ENCODE peak calls at places on chromosomes 16 and 17, in eight cellular contexts. Q is PC-3, K is keratinocyte, Z is SK-N-SH, J is K562, V is neural progenitor cell, W is H9, B is H1. S is an unnamed sample. For H4K20me1, the result is how much of the 10 kb centered on the place peaks cover.

GRCh38 chr17:13601776-13602551 is at the start of gene HS3ST3A1:
- DNase-seq in Z (peak), V (peak), J (peak), K (no peak), W (peak), B (peak), Q (peak), S (peak)

GRCh38 chr16:69796285-69797118 is 34.4 kb downstream of the WWP2 start:
- DNase-seq in W (peak), K (peak), B (peak), Q (peak), V (peak), Z (peak), J (peak), S (peak)

GRCh38 chr16:89193021-89193575 is 7.2 kb downstream of the SLC22A31 start:
- DNase-seq in W (peak), Z (peak), B (peak), J (peak), Q (peak), V (peak), K (peak), S (peak)

GRCh38 chr17:37339321-37339720 is 36.5 kb upstream of the C17orf78 start:
- DNase-seq in Z (no peak), V (no peak), W (no peak), Q (no peak), B (no peak), K (no peak), J (no peak), S (no peak)

GRCh38 chr17:3800362-3801042 is 486 bp downstream of the ITGAE start:
- DNase-seq in V (no peak), B (no peak), Z (no peak), W (no peak), Q (no peak), K (no peak), J (no peak), S (no peak)

GRCh38 chr17:31452561-31453110 is 61.2 kb downstream of the RAB11FIP4 start:
- DNase-seq in K (no peak), J (no peak), Z (no peak), V (no peak), W (no peak), B (no peak), Q (no peak), S (no peak)

GRCh38 chr17:50447870-50448573 is 20.7 kb downstream of the CHAD start:
- DNase-seq in W (no peak), B (no peak), V (no peak), J (no peak), Q (peak), K (no peak), Z (no peak), S (no peak)

GRCh38 chr17:46264456-46265198 is 30.3 kb upstream of the LRRC37A start:
- DNase-seq in J (peak), B (no peak), V (no peak), Q (peak), W (peak), K (peak), Z (peak), S (peak)

GRCh38 chr16:10868562-10869469 is 8.2 kb upstream of the CIITA start:
- DNase-seq in V (no peak), B (no peak), W (no peak), Q (no peak), Z (no peak), K (no peak), J (no peak), S (no peak)

GRCh38 chr16:53457670-53458069 is 23.4 kb downstream of the RBL2 start:
- DNase-seq in W (no peak), J (no peak), Q (no peak), V (no peak), Z (no peak), K (no peak), B (no peak), S (no peak)

GRCh38 chr16:89727406-89728120 is 6.2 kb downstream of the ZNF276 start:
- DNase-seq in Q (no peak), K (no peak), B (no peak), W (no peak), V (peak), J (no peak), Z (no peak), S (no peak)

GRCh38 chr17:31877911-31878702 is 19.1 kb upstream of the COPRS start:
- DNase-seq in V (no peak), Q (no peak), B (no peak), J (no peak), W (no peak), Z (no peak), K (no peak), S (peak)

GRCh38 chr16:2076072-2076865 is 28.5 kb downstream of the TSC2 start:
- DNase-seq in J (no peak), Q (no peak), W (no peak), Z (no peak), V (no peak), K (no peak), B (no peak), S (no peak)

GRCh38 chr16:56450275-56450889 is 750 bp downstream of the NUDT21 start:
- DNase-seq in K (no peak), Q (no peak), B (no peak), V (peak), J (no peak), Z (peak), W (no peak), S (peak)

GRCh38 chr16:74252329-74252728 is 44.3 kb upstream of the PSMD7 start:
- DNase-seq in B (peak), Z (no peak), W (no peak), J (no peak), K (no peak), Q (no peak), V (no peak), S (no peak)

GRCh38 chr17:13957636-13958035 is 111.7 kb upstream of the COX10 start:
- DNase-seq in K (no peak), Q (peak), V (no peak), Z (no peak), W (no peak), J (no peak), B (no peak), S (peak)

GRCh38 chr16:56094231-56094630 is 97.1 kb upstream of the GNAO1 start:
- DNase-seq in J (no peak), Z (no peak), B (no peak), V (no peak), K (no peak), W (no peak), Q (no peak), S (no peak)

GRCh38 chr16:13032911-13033310 is 131.5 kb downstream of the SHISA9 start:
- DNase-seq in V (no peak), Z (no peak), K (no peak), Q (no peak), B (no peak), W (no peak), J (no peak), S (no peak)

GRCh38 chr16:49056546-49056945 is 225.1 kb downstream of the CBLN1 start:
- DNase-seq in W (no peak), K (no peak), Q (no peak), Z (no peak), B (no peak), V (no peak), J (no peak), S (no peak)

GRCh38 chr17:29177871-29178749 is 2.1 kb downstream of the MYO18A start:
- DNase-seq in V (no peak), J (peak), B (no peak), K (no peak), Z (no peak), Q (peak), W (peak), S (no peak)
- H3K9ac ChIP-seq in V (no peak), J (peak), B (no peak), K (peak), Z (no peak), Q (peak), W (no peak), S (no peak)

GRCh38 chr17:18156171-18156975 is 27.3 kb upstream of the ALKBH5 start:
- DNase-seq in K (no peak), B (no peak), Q (no peak), V (no peak), Z (no peak), W (no peak), J (no peak), S (peak)
- TF ChIP-seq CTCF in K (no peak), B (no peak), Q (no peak), V (no peak), Z (no peak), W (no peak), J (no peak), S (no peak)

DNA sequence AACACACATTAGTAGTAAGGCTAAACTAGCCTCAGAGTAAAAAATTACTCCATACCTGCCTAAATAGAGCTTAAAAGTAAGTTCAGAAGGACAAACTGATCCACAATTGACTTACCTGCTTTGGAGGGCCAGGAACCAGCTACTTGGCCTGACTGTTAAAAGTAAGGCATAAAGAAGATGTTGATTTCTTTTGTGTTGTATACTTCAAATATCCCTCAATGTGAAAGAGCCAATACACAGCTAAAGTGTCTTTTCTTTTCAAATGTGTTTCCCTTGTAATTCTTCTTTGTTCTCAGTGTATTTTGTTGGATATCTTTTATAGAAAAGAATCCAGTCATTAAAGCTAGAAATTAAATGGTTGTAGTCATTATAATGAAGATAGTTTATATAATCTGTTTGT is 171.1 kb downstream of the TANC2 start:
- DNase-seq in W (no peak), J (no peak), Z (no peak), Q (no peak), B (no peak), K (no peak), V (no peak), S (no peak)
- H4K20me1 ChIP-seq in W (under half), J (under half), Z (under half), Q (under half), B (under half), K (under half), V (under half), S (under half)

DNA sequence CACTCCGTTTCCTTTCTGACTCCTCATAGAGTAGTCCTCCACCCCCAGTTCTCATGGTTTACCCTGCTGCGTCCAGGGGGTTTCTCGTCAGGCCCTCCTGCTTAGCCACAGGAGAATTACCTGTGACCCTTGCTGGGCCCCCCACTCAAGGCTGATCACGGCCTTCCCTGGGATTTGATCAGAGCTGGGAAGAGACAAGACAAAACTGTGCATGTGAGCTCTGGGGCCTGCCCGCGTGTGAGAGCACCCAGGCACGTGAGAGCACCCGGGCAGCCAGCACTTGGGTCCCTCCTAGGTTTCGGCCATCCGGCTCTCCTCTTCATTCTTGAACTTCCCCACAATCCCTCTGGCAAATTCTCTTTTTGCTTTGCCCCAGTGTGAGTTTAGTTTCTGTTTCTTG is 37.0 kb downstream of the TMEM11 start:
- DNase-seq in J (no peak), K (no peak), Q (no peak), W (peak), V (no peak), B (no peak), Z (peak), S (no peak)
- H3K9ac ChIP-seq in J (no peak), K (no peak), Q (no peak), W (no peak), V (no peak), B (no peak), Z (no peak), S (no peak)

GRCh38 chr16:31109622-31110021 is 1.4 kb downstream of the BCKDK start:
- DNase-seq in Q (no peak), J (no peak), W (no peak), K (no peak), V (no peak), Z (no peak), B (no peak), S (no peak)
- TF ChIP-seq CTCF in Q (no peak), J (no peak), W (no peak), K (no peak), V (no peak), Z (no peak), B (no peak), S (no peak)

DNA sequence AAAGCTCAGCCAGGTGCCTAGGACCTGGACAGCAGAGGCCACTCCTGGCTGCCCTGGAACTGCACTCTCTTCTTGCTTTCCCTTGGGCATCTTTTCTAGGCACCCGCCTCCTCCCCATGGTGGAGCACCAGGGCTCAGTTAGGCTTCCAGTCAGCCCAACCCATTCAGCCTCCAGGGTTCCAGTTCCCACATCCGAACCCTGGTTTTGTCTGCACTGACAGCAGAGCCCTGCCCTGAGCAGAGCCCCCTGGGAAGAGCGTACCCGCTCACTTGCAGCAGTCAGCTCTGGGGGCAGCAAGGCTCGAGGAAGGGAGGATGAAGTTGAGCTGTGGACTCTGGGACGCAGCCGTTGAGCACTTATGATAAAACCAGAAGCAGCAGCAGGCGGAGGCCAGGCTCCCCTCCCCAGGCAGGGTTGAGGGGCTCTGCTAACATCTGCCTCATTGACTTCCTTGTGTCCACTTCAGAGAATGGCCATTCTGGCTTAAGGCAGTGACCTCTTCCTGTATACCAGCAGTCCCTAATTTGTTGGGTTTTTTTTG is 213.2 kb downstream of the NTN1 start:
- DNase-seq in K (no peak), Z (no peak), V (no peak), J (no peak), W (no peak), Q (no peak), B (no peak), S (no peak)
- H4K20me1 ChIP-seq in K (under half), Z (under half), V (under half), J (under half), W (under half), Q (under half), B (under half), S (under half)

DNA sequence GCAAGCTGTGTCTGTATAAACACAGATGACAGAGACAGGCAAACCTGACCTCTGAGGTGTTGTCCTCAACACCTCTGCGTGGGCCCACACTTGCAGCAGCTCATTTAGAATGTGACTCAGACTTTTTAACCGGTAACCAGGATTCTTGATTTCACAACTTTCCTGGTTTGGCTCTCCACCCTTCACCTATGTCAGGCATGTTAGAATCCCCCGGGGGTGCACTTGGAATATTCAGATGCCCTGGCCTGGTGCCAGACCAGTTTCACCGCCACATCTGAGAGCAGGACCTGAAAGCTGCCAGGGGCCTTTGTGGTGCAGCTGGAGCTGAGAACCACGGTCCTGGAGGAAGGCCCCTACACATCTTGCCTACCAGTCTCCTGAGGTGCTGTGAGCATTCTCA is 4.8 kb downstream of the DHODH start:
- DNase-seq in J (peak), Z (no peak), W (no peak), V (no peak), B (no peak), K (peak), Q (no peak), S (peak)
- H3K9ac ChIP-seq in J (peak), Z (no peak), W (no peak), V (no peak), B (no peak), K (no peak), Q (no peak), S (no peak)

DNA sequence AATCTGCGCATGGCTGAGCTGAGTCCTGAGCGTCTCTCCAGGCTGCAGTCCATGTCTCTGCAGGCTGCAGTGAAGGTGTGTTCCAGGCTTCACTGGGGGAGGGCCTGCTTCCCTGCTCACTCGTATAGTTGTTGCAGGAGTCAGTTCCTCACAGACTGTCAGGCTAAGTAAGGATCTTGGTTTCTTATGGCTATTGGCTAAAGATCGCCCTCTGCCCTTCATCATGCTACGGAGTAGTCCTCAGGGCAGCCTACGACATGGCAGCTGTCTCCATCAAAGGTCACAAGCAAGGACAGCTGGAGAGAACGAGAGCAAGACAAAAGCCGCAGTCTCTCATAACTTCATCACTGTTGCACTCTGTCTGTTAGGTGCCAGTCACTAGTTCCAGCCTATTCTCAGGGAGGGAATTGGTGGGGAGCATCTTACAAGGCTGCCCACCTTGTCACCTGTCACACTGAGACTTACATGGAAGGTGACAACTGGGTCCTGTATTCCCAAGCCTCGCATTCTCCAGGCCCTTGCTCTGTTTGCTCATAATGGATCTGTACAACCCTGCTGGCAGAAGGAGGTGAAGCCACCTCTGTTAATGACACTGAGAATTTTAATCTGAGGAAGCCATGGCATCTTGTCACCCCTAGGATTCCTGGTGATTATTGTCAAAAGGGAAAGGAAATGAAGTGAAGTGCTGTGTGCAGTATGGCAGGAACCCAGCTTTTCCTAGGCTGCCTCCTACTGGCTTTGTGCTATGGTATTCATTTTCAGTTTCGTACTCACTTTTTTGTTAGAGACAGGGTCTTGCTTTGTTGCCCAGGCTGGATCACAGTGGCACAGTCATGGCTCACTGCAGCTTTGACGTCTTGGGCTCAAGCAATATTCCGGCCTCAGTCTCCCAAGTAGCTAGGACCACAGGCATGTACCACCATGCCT is 43.4 kb downstream of the MFSD11 start:
- DNase-seq in J (no peak), Z (no peak), Q (no peak), V (no peak), W (peak), B (no peak), K (no peak), S (no peak)
- TF ChIP-seq CTCF in J (peak), Z (no peak), Q (peak), V (no peak), W (no peak), B (no peak), K (no peak), S (no peak)

GRCh38 chr16:81472391-81472790 is 27.8 kb downstream of the CMIP start:
- DNase-seq in K (no peak), Q (no peak), B (no peak), V (no peak), J (no peak), Z (no peak), W (no peak), S (no peak)
- H4K20me1 ChIP-seq in K (half or more), Q (half or more), B (under half), V (half or more), J (under half), Z (under half), W (under half), S (under half)

DNA sequence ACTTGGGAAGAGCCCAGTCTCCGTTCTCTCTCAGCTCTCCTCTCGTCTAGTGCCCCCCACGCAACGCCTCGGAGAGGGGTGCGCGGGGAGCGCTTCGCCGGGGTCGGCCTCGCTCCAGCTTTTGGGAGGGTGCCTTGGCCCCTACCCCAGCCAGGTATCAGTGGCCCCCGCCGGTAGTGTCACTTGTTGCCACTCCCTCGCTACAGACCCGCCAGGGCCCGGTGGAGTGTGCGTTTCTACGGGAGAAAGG is 786 bp upstream of the CDH11 start:
- DNase-seq in Q (no peak), Z (no peak), W (no peak), B (peak), J (no peak), V (no peak), K (no peak), S (no peak)
- H3K9ac ChIP-seq in Q (peak), Z (peak), W (no peak), B (no peak), J (no peak), V (no peak), K (peak), S (peak)

S was measured in fibroblast of lung.